ENCODE peak calls at places on chromosome 16, in six cellular contexts. T is H9, E is IMR-90, J is mesenchymal stem cell, R is H1, X is neuronal stem cell. Z is an unnamed sample.

GRCh38 chr16:20695024-20695423 is 2.5 kb downstream of the ACSM1 start:
- DNase-seq in T (no peak), E (no peak), J (no peak), R (no peak), X (no peak), Z (no peak)

GRCh38 chr16:69598045-69598444 is 32.3 kb downstream of the NFAT5 start:
- DNase-seq in T (no peak), E (no peak), J (no peak), R (no peak), X (no peak), Z (no peak)

GRCh38 chr16:3618782-3619166 is 7.4 kb upstream of the SLX4 start:
- DNase-seq in T (no peak), E (no peak), J (peak), R (no peak), X (no peak), Z (peak)

GRCh38 chr16:72203401-72203800 is 31.4 kb upstream of the PMFBP1 start:
- DNase-seq in T (no peak), E (peak), J (peak), R (no peak), X (no peak), Z (peak)

GRCh38 chr16:29849505-29849904 is 13.5 kb downstream of the CDIPT start:
- DNase-seq in T (no peak), E (no peak), J (no peak), R (no peak), X (no peak), Z (peak)

GRCh38 chr16:4306439-4307214 is 9.2 kb upstream of the GLIS2 start:
- DNase-seq in T (peak), E (no peak), J (no peak), R (no peak), X (no peak), Z (no peak)

GRCh38 chr16:57185446-57185944 is 344 bp downstream of the PSME3IP1 start:
- DNase-seq in T (no peak), E (peak), J (peak), R (no peak), X (no peak), Z (peak)

GRCh38 chr16:716250-716607 is 1.3 kb downstream of the METRN start:
- DNase-seq in T (peak), E (no peak), J (peak), R (no peak), X (peak), Z (no peak)

GRCh38 chr16:23847251-23847650 is 11.5 kb downstream of the PRKCB start:
- DNase-seq in T (no peak), E (no peak), J (no peak), R (no peak), X (no peak), Z (no peak)

GRCh38 chr16:1781758-1782407 is 488 bp downstream of the SPSB3 start:
- DNase-seq in T (no peak), E (peak), J (peak), R (no peak), X (peak), Z (peak)

GRCh38 chr16:27544671-27545070 is 5.0 kb downstream of the GTF3C1 start:
- DNase-seq in T (no peak), E (no peak), J (no peak), R (no peak), X (no peak), Z (no peak)

GRCh38 chr16:28603381-28604185 is 6.3 kb downstream of the SULT1A1 start:
- DNase-seq in T (no peak), E (no peak), J (no peak), R (no peak), X (no peak), Z (no peak)

GRCh38 chr16:88309905-88310259 is 72.9 kb upstream of the ZNF469 start:
- DNase-seq in T (no peak), E (no peak), J (no peak), R (no peak), X (no peak), Z (no peak)

GRCh38 chr16:69741951-69742904 is 12.5 kb downstream of the NOB1 start:
- DNase-seq in T (no peak), E (peak), J (peak), R (no peak), X (no peak), Z (peak)

GRCh38 chr16:38941-39892 is 14.2 kb downstream of the POLR3K start:
- DNase-seq in T (no peak), E (no peak), J (no peak), R (no peak), X (no peak), Z (no peak)

DNA sequence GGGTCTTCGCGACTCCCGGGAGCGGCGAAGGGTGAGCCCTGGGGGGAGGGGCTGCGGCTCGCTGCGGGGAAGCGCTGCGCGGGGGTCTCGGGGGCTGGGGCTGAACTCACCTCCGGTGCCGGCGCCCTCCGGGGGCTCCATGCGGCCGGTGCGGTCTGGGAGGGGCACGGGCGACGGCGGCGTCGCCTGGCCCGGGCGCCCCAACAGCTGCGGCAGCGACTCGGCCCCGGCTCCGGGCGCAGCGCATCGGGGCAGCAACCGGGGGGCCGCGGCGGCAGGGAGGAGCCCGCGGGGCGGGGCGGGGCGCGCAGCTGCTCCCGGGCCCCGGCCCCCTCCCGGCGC is at the start of gene DBNDD1:
- DNase-seq in T (peak), E (no peak), J (no peak), R (no peak), X (no peak), Z (no peak)
- H4K8ac ChIP-seq in T (no peak), E (peak), J (peak), R (peak), X (no peak), Z (peak)

DNA sequence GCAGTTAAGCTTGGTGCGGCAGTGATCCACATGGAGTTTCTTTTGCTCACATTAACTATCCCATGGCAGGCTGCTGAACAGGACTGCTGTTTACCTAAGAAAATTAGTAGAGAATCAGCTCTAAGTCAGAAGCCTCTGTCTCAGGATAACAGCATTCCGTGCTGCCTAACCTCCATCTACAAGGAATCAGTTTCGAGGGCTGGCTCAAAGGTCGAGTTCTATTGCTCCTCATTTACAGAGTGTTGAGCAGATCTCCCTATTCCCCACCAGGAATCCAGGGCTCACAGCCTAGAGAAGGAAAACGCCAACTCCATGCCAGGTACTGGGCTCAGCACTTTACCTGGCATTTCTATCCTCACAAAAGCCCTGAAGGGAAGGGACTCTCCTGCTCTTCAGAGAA is 9.9 kb downstream of the GINS2 start:
- DNase-seq in T (no peak), E (no peak), J (no peak), R (no peak), X (no peak), Z (no peak)
- H3K4me2 ChIP-seq in T (no peak), E (no peak), J (no peak), R (no peak), X (no peak), Z (no peak)

GRCh38 chr16:25109643-25110042 is 1.9 kb upstream of the LCMT1 start:
- DNase-seq in T (no peak), E (peak), J (peak), R (no peak), X (no peak), Z (peak)
- H3K14ac ChIP-seq in T (no peak), E (no peak), J (no peak), R (no peak), X (no peak), Z (no peak)

GRCh38 chr16:55561319-55561848 is 5.1 kb upstream of the CAPNS2 start:
- DNase-seq in T (no peak), E (no peak), J (no peak), R (no peak), X (no peak), Z (no peak)
- H4K8ac ChIP-seq in T (no peak), E (no peak), J (no peak), R (no peak), X (no peak), Z (no peak)

Z was measured in trophoblast cell.